ENCODE peak calls at places on chromosomes 11 and 22, in six cellular contexts. U is skeletal muscle cell; O is stimulated activated naive CD4-positive, alpha-beta T cell; Q is hypothalamus; C is globus pallidus; H is GM20000. E is an unnamed sample.

GRCh38 chr22:26956346-26956745 is 299.0 kb downstream of the MIAT start:
- DNase-seq in U (no peak), O (no peak), Q (no peak), C (no peak), H (no peak), E (no peak)

GRCh38 chr11:16776716-16777115 is 38.3 kb downstream of the C11orf58 start:
- DNase-seq in U (peak), O (no peak), Q (no peak), C (no peak), H (no peak), E (no peak)

GRCh38 chr11:73379189-73379880 is 3.1 kb downstream of the RELT start:
- DNase-seq in U (no peak), O (no peak), Q (no peak), C (no peak), H (no peak), E (no peak)

GRCh38 chr11:15629690-15630321 is 515.1 kb downstream of the INSC start:
- DNase-seq in U (no peak), O (no peak), Q (no peak), C (no peak), H (peak), E (no peak)

GRCh38 chr22:48517039-48518030 is 1310.3 kb downstream of the BRD1 start:
- DNase-seq in U (no peak), O (no peak), Q (peak), C (peak), H (no peak), E (no peak)

GRCh38 chr22:27378343-27378800 is 423.2 kb downstream of the MN1 start:
- DNase-seq in U (no peak), O (no peak), Q (no peak), C (no peak), H (no peak), E (no peak)

GRCh38 chr22:45771057-45771456 is 99.4 kb downstream of the ATXN10 start:
- DNase-seq in U (no peak), O (no peak), Q (no peak), C (no peak), H (no peak), E (no peak)

GRCh38 chr11:75570559-75571139 is 8.6 kb downstream of the SERPINH1 start:
- DNase-seq in U (no peak), O (no peak), Q (no peak), C (no peak), H (no peak), E (no peak)

GRCh38 chr11:119892311-119892808 is 163.4 kb upstream of the NECTIN1 start:
- DNase-seq in U (no peak), O (no peak), Q (peak), C (peak), H (no peak), E (no peak)

GRCh38 chr11:14764899-14765527 is 121.4 kb downstream of the PDE3B start:
- DNase-seq in U (no peak), O (peak), Q (no peak), C (no peak), H (peak), E (peak)

GRCh38 chr22:46049726-46050450 is 72.9 kb upstream of the WNT7B start:
- DNase-seq in U (no peak), O (no peak), Q (no peak), C (no peak), H (no peak), E (no peak)

GRCh38 chr11:110862407-110862806 is 150.2 kb upstream of the ARHGAP20 start:
- DNase-seq in U (no peak), O (no peak), Q (no peak), C (no peak), H (no peak), E (no peak)

GRCh38 chr11:47412152-47412746 is 3.9 kb downstream of the SLC39A13 start:
- DNase-seq in U (no peak), O (peak), Q (no peak), C (no peak), H (peak), E (peak)

GRCh38 chr22:24201681-24202590 is 20.6 kb downstream of the SUSD2 start:
- DNase-seq in U (no peak), O (no peak), Q (no peak), C (no peak), H (no peak), E (no peak)

GRCh38 chr11:133123371-133123770 is 408.9 kb downstream of the OPCML start:
- DNase-seq in U (no peak), O (no peak), Q (no peak), C (no peak), H (no peak), E (no peak)

GRCh38 chr11:12771875-12772274 is 97.7 kb downstream of the TEAD1 start:
- DNase-seq in U (no peak), O (no peak), Q (no peak), C (no peak), H (peak), E (no peak)

GRCh38 chr11:83721286-83721685 is 435.1 kb upstream of the CCDC90B start:
- DNase-seq in U (no peak), O (no peak), Q (no peak), C (no peak), H (no peak), E (no peak)

GRCh38 chr11:83827520-83827919 is 541.4 kb upstream of the CCDC90B start:
- DNase-seq in U (no peak), O (no peak), Q (no peak), C (no peak), H (no peak), E (no peak)

GRCh38 chr22:26245001-26245400 is 75.7 kb downstream of the SEZ6L start:
- DNase-seq in U (no peak), O (no peak), Q (no peak), C (no peak), H (no peak), E (no peak)

GRCh38 chr22:31647516-31647915 is 14.5 kb downstream of the PISD start:
- DNase-seq in U (peak), O (no peak), Q (no peak), C (no peak), H (no peak), E (no peak)

GRCh38 chr11:67504950-67505561 is at the start of gene PITPNM1:
- DNase-seq in U (no peak), O (peak), Q (peak), C (peak), H (peak), E (peak)

GRCh38 chr11:120244476-120244875 is 4.5 kb downstream of the POU2F3 start:
- DNase-seq in U (peak), O (no peak), Q (no peak), C (no peak), H (no peak), E (no peak)

GRCh38 chr11:4038973-4039372 is 55.6 kb upstream of the RRM1 start:
- DNase-seq in U (no peak), O (no peak), Q (no peak), C (no peak), H (no peak), E (no peak)

GRCh38 chr22:45310331-45311032 is 748 bp downstream of the FAM118A start:
- DNase-seq in U (no peak), O (no peak), Q (no peak), C (no peak), H (no peak), E (no peak)

GRCh38 chr11:117720061-117720511 is 76.9 kb downstream of the DSCAML1 start:
- DNase-seq in U (no peak), O (no peak), Q (no peak), C (no peak), H (no peak), E (no peak)